ENCODE peak calls at places on chromosomes 5 and 9, in five cellular contexts. Z, C, V, T and J are unnamed samples.

GRCh38 chr9:123946257-123946855 is 16.4 kb upstream of the DENND1A start:
- DNase-seq in C (no peak), T (no peak), V (no peak), Z (no peak), J (no peak)

GRCh38 chr5:18740301-18740700 is 1106.0 kb downstream of the TAF11L14 start:
- DNase-seq in V (no peak), C (no peak), T (no peak), Z (no peak), J (no peak)

GRCh38 chr9:115923903-115924668 is 229.5 kb upstream of the PAPPA start:
- DNase-seq in C (peak; percentile 96), T (peak; percentile 58), Z (no peak), V (peak; percentile 14), J (no peak)

GRCh38 chr9:27377811-27378345 is 80.9 kb upstream of the EQTN start:
- DNase-seq in T (no peak), C (no peak), V (no peak), Z (no peak), J (no peak)

GRCh38 chr9:112097712-112098688 is 77.1 kb downstream of the SUSD1 start:
- DNase-seq in V (peak; percentile 78), C (peak; percentile 63), Z (no peak), T (peak; percentile 85), J (peak; percentile 72)

GRCh38 chr5:75891736-75892135 is 174.5 kb upstream of the POC5 start:
- DNase-seq in V (no peak), C (no peak), T (no peak), Z (no peak), J (no peak)

GRCh38 chr5:164202338-164202737 is 696.9 kb downstream of the MAT2B start:
- DNase-seq in Z (no peak), V (no peak), C (no peak), T (no peak), J (no peak)

GRCh38 chr9:13718539-13718938 is 439.0 kb upstream of the MPDZ start:
- DNase-seq in T (no peak), C (no peak), V (no peak), Z (no peak), J (no peak)

GRCh38 chr5:123597018-123597417 is 85.0 kb downstream of the CSNK1G3 start:
- DNase-seq in C (no peak), Z (no peak), V (no peak), T (no peak), J (no peak)

GRCh38 chr9:100583019-100583802 is 5.3 kb downstream of the CAVIN4 start:
- DNase-seq in C (no peak), T (no peak), V (no peak), Z (no peak), J (no peak)

GRCh38 chr9:125748511-125749099 is 1.4 kb downstream of the PBX3 start:
- DNase-seq in C (no peak), T (peak; percentile 15), Z (no peak), V (peak; percentile 23), J (peak; percentile 25)

GRCh38 chr5:72156921-72157320 is 49.6 kb downstream of the MAP1B start:
- DNase-seq in V (no peak), C (no peak), T (no peak), Z (no peak), J (no peak)

GRCh38 chr9:117720066-117720465 is 15.9 kb downstream of the TLR4 start:
- DNase-seq in C (no peak), T (no peak), Z (no peak), V (no peak), J (no peak)

GRCh38 chr9:137236238-137236935 is 4.7 kb upstream of the TUBB4B start:
- DNase-seq in Z (peak; percentile 85), C (peak; percentile 60), T (peak; percentile 96), V (peak; percentile 96), J (peak; percentile 96)

GRCh38 chr9:116212986-116213672 is 59.5 kb downstream of the PAPPA start:
- DNase-seq in V (no peak), C (no peak), Z (no peak), T (no peak), J (no peak)

GRCh38 chr5:56152437-56152836 is 80.7 kb downstream of the ANKRD55 start:
- DNase-seq in V (no peak), Z (no peak), T (no peak), C (no peak), J (no peak)

GRCh38 chr5:34803974-34804373 is 35.0 kb upstream of the TTC23L start:
- DNase-seq in C (no peak), V (no peak), T (no peak), Z (no peak), J (no peak)

GRCh38 chr9:105132006-105132405 is 112.4 kb upstream of the SLC44A1 start:
- DNase-seq in C (no peak), T (no peak), V (no peak), Z (no peak), J (no peak)

GRCh38 chr5:138726848-138727247 is 26.4 kb upstream of the CTNNA1 start:
- DNase-seq in Z (no peak), C (no peak), V (no peak), T (no peak), J (no peak)

GRCh38 chr5:161105563-161105962 is 253.6 kb upstream of the ATP10B start:
- DNase-seq in T (no peak), Z (no peak), V (peak; percentile 5), C (no peak), J (no peak)

GRCh38 chr5:172868924-172869565 is 35.0 kb downstream of the ERGIC1 start:
- DNase-seq in C (peak; percentile 93), T (no peak), Z (peak; percentile 97), V (peak; percentile 41), J (no peak)

GRCh38 chr5:172874647-172875371 is 40.8 kb downstream of the ERGIC1 start:
- DNase-seq in C (no peak), V (no peak), T (no peak), Z (no peak), J (no peak)

GRCh38 chr5:22473865-22474264 is 379.3 kb downstream of the CDH12 start:
- DNase-seq in T (no peak), V (no peak), Z (no peak), C (no peak), J (no peak)

GRCh38 chr5:158140120-158140778 is 281.3 kb upstream of the CLINT1 start:
- DNase-seq in C (peak; percentile 32), Z (peak; percentile 28), T (no peak), V (peak; percentile 4), J (peak; percentile 7)

GRCh38 chr9:107269681-107270080 is 13.4 kb upstream of the RAD23B start:
- DNase-seq in V (no peak), Z (no peak), T (no peak), C (no peak), J (no peak)

GRCh38 chr5:132243366-132243977 is 14.0 kb upstream of the PDLIM4 start:
- DNase-seq in C (no peak), T (no peak), Z (no peak), V (no peak), J (no peak)

GRCh38 chr9:131418143-131419028 is 24.5 kb downstream of the PRRC2B start:
- DNase-seq in Z (peak; percentile 51), V (no peak), T (peak; percentile 49), C (no peak), J (no peak)

GRCh38 chr5:133675376-133676154 is 63.2 kb upstream of the FSTL4 start:
- DNase-seq in Z (no peak), V (no peak), T (no peak), C (no peak), J (no peak)

DNA sequence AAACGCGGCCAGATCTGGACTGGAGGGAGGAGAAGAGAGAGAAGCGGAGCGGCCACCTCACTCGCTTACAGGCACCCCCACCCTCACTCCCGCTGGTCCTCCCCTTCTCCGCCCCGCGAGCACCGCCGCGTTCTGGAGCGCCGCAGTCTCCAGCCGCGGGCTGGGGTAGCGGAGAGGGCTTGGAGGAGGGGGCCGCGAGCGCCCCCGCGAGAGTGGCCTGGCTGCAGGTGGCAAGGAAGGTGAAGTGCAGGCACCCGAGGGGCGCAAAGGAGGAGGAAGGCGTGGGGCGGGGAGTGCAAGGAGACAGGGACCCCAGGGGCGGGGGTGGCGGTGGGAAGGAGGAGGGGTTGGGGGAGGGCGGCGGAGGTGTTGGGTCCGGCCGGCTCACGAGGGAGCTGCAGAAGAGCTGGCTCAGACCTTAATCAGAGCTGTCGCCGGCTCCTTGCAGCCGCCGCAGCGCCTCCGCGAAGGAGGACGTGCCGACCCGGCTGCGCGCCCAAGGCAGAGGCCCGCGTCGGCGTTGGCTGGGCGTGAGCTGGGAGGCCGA is at the start of gene DMRT3:
- DNase-seq in T (no peak), C (no peak), Z (no peak), V (no peak), J (peak; percentile 77)
- TF ChIP-seq CTCF in T (no peak), C (no peak), Z (no peak), V (no peak), J (no peak)

GRCh38 chr9:114382951-114383865 is 4.6 kb downstream of the AKNA start:
- DNase-seq in Z (peak; percentile 52), C (peak; percentile 31), V (no peak), T (no peak), J (no peak)
- TF ChIP-seq CTCF in Z (no peak), C (peak; percentile 52), V (no peak), T (peak; percentile 9), J (no peak)

DNA sequence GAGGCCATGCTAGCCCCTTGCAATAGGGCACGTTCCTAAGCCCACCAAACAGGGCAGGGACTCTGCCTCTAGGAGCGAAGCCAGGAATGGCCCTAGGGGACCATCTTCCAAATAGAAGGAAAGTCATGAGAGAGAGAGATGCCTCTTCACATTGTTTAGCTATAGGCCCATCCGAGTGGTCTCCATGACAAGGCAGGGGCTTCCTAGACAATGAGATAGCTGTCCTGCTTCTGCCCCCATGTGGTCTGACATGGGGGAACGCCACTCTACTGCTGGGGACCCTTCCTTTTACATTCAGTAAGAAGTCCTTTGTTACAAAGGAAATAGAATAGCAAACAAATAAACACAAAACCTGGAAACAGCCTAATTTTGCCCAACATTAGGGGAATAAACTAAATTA is 17.9 kb upstream of the KIF4B start:
- DNase-seq in T (no peak), V (no peak), C (no peak), Z (no peak), J (no peak)
- TF ChIP-seq CTCF in T (no peak), V (no peak), C (no peak), Z (no peak), J (peak; percentile 20)

GRCh38 chr5:136374003-136374402 is 8.7 kb upstream of the TRPC7 start:
- DNase-seq in C (peak; percentile 16), T (peak; percentile 30), Z (no peak), V (no peak), J (no peak)
- TF ChIP-seq CTCF in C (no peak), T (peak; percentile 61), Z (no peak), V (no peak), J (no peak)

GRCh38 chr5:5466227-5466626 is 43.8 kb downstream of the ICE1 start:
- DNase-seq in T (no peak), Z (no peak), V (no peak), C (no peak), J (no peak)
- TF ChIP-seq CTCF in T (peak; percentile 6), Z (no peak), V (no peak), C (no peak), J (peak; percentile 8)